ENCODE peak calls at places on chromosomes 16 and 17, in five cellular contexts. N is astrocyte of the spinal cord, C is AG04450, M is psoas muscle, R is IMR-90. O is an unnamed sample.

GRCh38 chr17:8140058-8140412 is 12.2 kb downstream of the PER1 start:
- DNase-seq in R (no peak), N (no peak), C (no peak), M (peak), O (no peak)

GRCh38 chr17:30701498-30701989 is 122.9 kb downstream of the CRLF3 start:
- DNase-seq in N (no peak), M (no peak), R (no peak), C (no peak), O (no peak)

GRCh38 chr16:87415441-87415840 is 23.3 kb downstream of the MAP1LC3B start:
- DNase-seq in N (no peak), R (no peak), C (no peak), M (no peak), O (no peak)

GRCh38 chr17:48626470-48627241 is 498 bp upstream of the HOXB9 start:
- DNase-seq in R (peak), C (no peak), M (no peak), N (peak), O (no peak)

GRCh38 chr16:50001144-50001543 is 23.9 kb upstream of the CNEP1R1 start:
- DNase-seq in R (no peak), M (no peak), N (no peak), C (no peak), O (no peak)

GRCh38 chr17:76529224-76529642 is 8.3 kb downstream of the CYGB start:
- DNase-seq in C (no peak), R (peak), M (peak), N (peak), O (no peak)

GRCh38 chr16:67552476-67552875 is 9.8 kb upstream of the CTCF start:
- DNase-seq in R (no peak), M (no peak), N (no peak), C (no peak), O (no peak)

GRCh38 chr17:59846391-59847165 is 46.2 kb downstream of the TUBD1 start:
- DNase-seq in N (peak), M (peak), C (peak), R (peak), O (peak)

GRCh38 chr17:38868095-38868967 is 1.5 kb upstream of the LASP1 start:
- DNase-seq in R (peak), M (peak), N (no peak), C (no peak), O (no peak)

GRCh38 chr17:8159459-8160223 is 3.1 kb downstream of the VAMP2 start:
- DNase-seq in M (peak), N (no peak), R (no peak), C (no peak), O (no peak)

GRCh38 chr17:38879878-38880727 is 10.2 kb downstream of the LASP1 start:
- DNase-seq in R (peak), N (peak), C (no peak), M (peak), O (peak)

GRCh38 chr17:45648642-45649041 is 135.5 kb upstream of the CRHR1 start:
- DNase-seq in C (no peak), N (no peak), M (no peak), R (no peak), O (no peak)

GRCh38 chr16:82895843-82896242 is 269.1 kb downstream of the CDH13 start:
- DNase-seq in M (no peak), C (no peak), R (no peak), N (no peak), O (no peak)

GRCh38 chr17:82200743-82201497 is 11.7 kb downstream of the CCDC57 start:
- DNase-seq in N (no peak), C (no peak), M (no peak), R (no peak), O (no peak)

GRCh38 chr17:81405382-81406005 is 10.2 kb downstream of the BAHCC1 start:
- DNase-seq in M (peak), R (no peak), N (no peak), C (no peak), O (no peak)

GRCh38 chr17:63751806-63752205 is 10.2 kb upstream of the STRADA start:
- DNase-seq in R (no peak), C (no peak), M (no peak), N (no peak), O (no peak)
- TF ChIP-seq CTCF in R (no peak), C (no peak), M (no peak), N (no peak), O (no peak)

GRCh38 chr16:78953526-78953925 is 647.0 kb downstream of the MAF start:
- DNase-seq in C (no peak), R (no peak), M (no peak), N (no peak), O (no peak)

GRCh38 chr16:78952630-78953029 is 647.9 kb downstream of the MAF start:
- DNase-seq in N (no peak), R (no peak), C (no peak), M (no peak), O (no peak)

GRCh38 chr16:78961464-78961863 is 639.1 kb downstream of the MAF start:
- DNase-seq in C (no peak), R (no peak), N (no peak), M (no peak), O (no peak)

GRCh38 chr16:78955206-78955605 is 645.3 kb downstream of the MAF start:
- DNase-seq in M (no peak), C (no peak), N (no peak), R (no peak), O (no peak)

DNA sequence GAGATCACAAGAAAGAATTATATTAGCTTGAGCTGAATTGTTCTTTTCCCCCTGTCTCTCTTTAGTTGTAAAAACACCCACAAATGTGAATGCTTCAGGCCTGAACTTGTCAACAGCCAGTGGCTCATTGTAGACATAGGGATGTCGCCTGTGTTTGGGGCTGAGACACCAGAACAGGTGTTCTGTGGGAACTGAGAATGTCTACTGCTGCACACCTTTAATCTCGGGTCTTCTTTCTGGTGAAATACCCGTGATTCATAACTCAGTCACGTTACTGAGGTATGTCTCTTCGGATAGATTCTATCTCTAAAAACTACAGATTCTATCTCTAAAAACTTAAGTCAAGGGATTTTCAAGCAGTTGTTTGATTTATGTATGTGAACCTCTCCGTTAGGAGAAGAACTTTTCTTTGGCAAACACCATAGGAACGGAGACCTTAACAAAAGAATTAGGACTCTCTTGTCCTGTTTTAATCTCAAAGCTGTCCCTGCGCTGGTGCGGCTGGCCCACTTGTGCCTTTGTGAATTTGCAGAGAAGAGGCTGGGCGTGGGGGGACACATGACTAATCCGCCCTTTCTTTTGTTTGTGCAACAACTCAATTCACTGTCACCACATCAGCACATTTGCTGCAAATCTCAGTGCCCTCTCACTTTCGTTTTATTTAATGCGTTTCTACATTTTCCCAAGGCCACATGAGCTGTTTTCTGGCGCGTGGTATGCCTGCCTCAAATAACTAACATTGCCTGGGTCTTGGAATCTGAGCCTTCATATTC is 643.0 kb downstream of the MAF start:
- DNase-seq in N (no peak), R (no peak), C (no peak), M (no peak), O (no peak)
- H3K4me3 ChIP-seq in N (no peak), R (no peak), C (no peak), M (no peak), O (no peak)

GRCh38 chr17:55887531-55887930 is 136.7 kb downstream of the PCTP start:
- DNase-seq in R (no peak), M (no peak), N (no peak), C (no peak), O (no peak)

DNA sequence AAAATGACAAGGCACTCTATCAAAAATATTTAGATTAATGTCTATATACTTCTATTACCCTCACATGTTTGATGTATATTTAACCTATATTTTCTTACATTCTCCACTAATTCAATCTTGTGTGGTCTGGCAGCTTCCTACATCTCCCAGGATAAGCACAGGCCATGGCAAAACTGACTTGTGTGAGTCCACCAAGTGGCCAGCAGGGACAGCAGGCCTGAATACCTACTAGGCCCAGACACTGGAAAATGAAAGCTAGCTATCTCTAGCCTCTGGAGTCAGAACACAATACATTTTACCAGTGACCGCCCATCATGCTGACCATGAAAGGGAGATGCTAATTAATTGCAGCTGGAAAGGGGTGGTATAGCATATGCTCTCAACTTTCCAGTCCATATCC is 132.3 kb downstream of the PCTP start:
- DNase-seq in N (no peak), R (no peak), M (no peak), C (no peak), O (no peak)
- TF ChIP-seq CTCF in N (no peak), R (no peak), M (no peak), C (no peak), O (no peak)

GRCh38 chr17:78384479-78385175 is 6.2 kb downstream of the PGS1 start:
- DNase-seq in C (no peak), M (no peak), R (no peak), N (no peak), O (no peak)
- H3K4me3 ChIP-seq in C (no peak), M (no peak), R (no peak), N (no peak), O (no peak)

GRCh38 chr17:75063626-75064025 is 16.6 kb downstream of the KCTD2 start:
- DNase-seq in N (no peak), M (no peak), R (no peak), C (no peak), O (no peak)

GRCh38 chr17:75065562-75066151 is 18.6 kb downstream of the KCTD2 start:
- DNase-seq in R (no peak), C (no peak), M (no peak), N (no peak), O (no peak)

GRCh38 chr17:75064460-75064859 is 17.4 kb downstream of the KCTD2 start:
- DNase-seq in R (no peak), N (no peak), C (no peak), M (no peak), O (no peak)

GRCh38 chr17:75064040-75064439 is 17.0 kb downstream of the KCTD2 start:
- DNase-seq in M (no peak), C (no peak), R (no peak), N (no peak), O (no peak)

GRCh38 chr17:75064867-75065561 is 18.0 kb downstream of the KCTD2 start:
- DNase-seq in R (no peak), C (no peak), N (no peak), M (no peak), O (no peak)
- TF ChIP-seq CTCF in R (no peak), C (no peak), N (no peak), M (no peak), O (no peak)

GRCh38 chr16:89270666-89271345 is 53.3 kb downstream of the ZNF778 start:
- DNase-seq in C (no peak), N (no peak), R (no peak), M (no peak), O (no peak)
- H3K4me3 ChIP-seq in C (no peak), N (no peak), R (no peak), M (no peak), O (no peak)

GRCh38 chr16:19659554-19659953 is 58.5 kb downstream of the KNOP1 start:
- DNase-seq in N (no peak), C (no peak), M (no peak), R (peak), O (no peak)
- TF ChIP-seq CTCF in N (no peak), C (no peak), M (no peak), R (no peak), O (no peak)

DNA sequence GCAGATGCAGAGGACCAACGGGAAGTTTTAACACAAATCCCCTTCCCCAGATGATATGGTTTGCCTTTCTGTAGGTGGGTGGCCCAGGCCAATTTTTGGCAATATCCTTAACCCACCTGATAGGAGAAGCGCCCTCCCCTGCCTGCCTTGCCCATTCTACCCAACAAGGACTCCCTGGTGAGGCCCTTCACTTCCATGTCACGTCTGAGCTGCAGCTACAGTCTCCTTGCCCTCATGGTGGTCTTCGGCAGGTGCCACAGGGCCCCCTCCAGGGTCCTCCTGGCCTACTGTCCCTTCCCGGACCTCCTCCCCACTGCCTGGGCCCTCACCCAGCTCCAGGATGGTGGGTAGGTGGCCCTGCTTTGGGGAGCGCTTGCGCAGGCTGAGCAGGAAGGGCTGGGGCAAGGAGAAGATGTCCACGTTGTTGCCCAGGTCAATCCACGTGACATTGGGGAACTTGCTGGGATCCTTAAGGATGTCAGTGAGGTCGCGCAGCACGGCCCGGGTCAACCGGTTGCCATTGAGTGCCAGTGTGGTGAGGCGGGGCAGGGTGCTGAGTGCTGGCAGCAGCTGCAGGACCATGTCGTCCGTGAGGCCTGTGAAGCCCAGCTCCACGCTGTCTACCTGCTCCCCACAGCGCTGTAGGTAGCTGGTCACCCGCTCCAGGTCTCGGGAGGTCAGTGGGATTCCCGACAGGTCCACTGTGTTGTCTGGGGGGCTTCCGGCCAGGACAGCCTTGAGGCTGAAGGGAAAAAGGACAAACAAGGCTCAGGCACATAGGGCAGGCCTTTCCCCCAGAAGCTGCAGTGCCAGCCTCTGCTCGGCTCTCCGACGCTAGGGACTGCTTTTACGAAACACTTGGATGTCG is 28.3 kb downstream of the TRPV2 start:
- DNase-seq in M (no peak), N (no peak), R (no peak), C (no peak), O (no peak)
- H3K4me3 ChIP-seq in M (no peak), N (no peak), R (no peak), C (no peak), O (no peak)

GRCh38 chr16:19410435-19411153 is 7.1 kb upstream of the TMC5 start:
- DNase-seq in N (no peak), R (no peak), M (no peak), C (no peak), O (no peak)
- TF ChIP-seq CTCF in N (peak), R (no peak), M (no peak), C (no peak), O (peak)